ENCODE peak calls at places on chromosomes 5 and 9, in five cellular contexts. Z is HFF-Myc, L is SK-N-SH, R is GM12864, T is body of pancreas. E is an unnamed sample.

GRCh38 chr5:33102551-33102950 is 338.2 kb upstream of the TARS1 start:
- DNase-seq in Z (no peak), L (no peak), R (no peak), T (no peak), E (no peak)

GRCh38 chr5:21154526-21154925 is 1166.5 kb upstream of the CDH18 start:
- DNase-seq in Z (no peak), L (no peak), R (no peak), T (no peak), E (peak)

GRCh38 chr9:134875376-134875775 is 5.2 kb upstream of the FCN2 start:
- DNase-seq in Z (no peak), L (no peak), R (no peak), T (no peak), E (no peak)

GRCh38 chr5:77960863-77961396 is 184.8 kb upstream of the TBCA start:
- DNase-seq in Z (no peak), L (no peak), R (no peak), T (no peak), E (no peak)

GRCh38 chr9:137987244-137988030 is 109.9 kb downstream of the CACNA1B start:
- DNase-seq in Z (no peak), L (no peak), R (no peak), T (no peak), E (no peak)

GRCh38 chr5:168015506-168015905 is 275.9 kb upstream of the WWC1 start:
- DNase-seq in Z (no peak), L (no peak), R (no peak), T (no peak), E (no peak)

GRCh38 chr9:122005597-122005996 is 87.5 kb downstream of the TTLL11 start:
- DNase-seq in Z (no peak), L (peak), R (no peak), T (no peak), E (peak)

GRCh38 chr9:137465000-137465769 is 6.1 kb upstream of the NSMF start:
- DNase-seq in Z (no peak), L (no peak), R (no peak), T (no peak), E (no peak)

GRCh38 chr9:125763373-125763772 is 16.2 kb downstream of the PBX3 start:
- DNase-seq in Z (no peak), L (peak), R (no peak), T (no peak), E (no peak)

GRCh38 chr5:134110382-134110781 is 4.1 kb upstream of the TCF7 start:
- DNase-seq in Z (no peak), L (no peak), R (no peak), T (no peak), E (no peak)

GRCh38 chr9:68585034-68585761 is 44.5 kb upstream of the TMEM252 start:
- DNase-seq in Z (no peak), L (no peak), R (no peak), T (no peak), E (no peak)

GRCh38 chr5:82417776-82418607 is 139.8 kb upstream of the RPS23 start:
- DNase-seq in Z (no peak), L (no peak), R (no peak), T (no peak), E (no peak)

GRCh38 chr5:54186912-54187445 is 123.4 kb downstream of the ARL15 start:
- DNase-seq in Z (no peak), L (no peak), R (no peak), T (peak), E (no peak)

GRCh38 chr5:68456756-68457217 is 241.2 kb downstream of the PIK3R1 start:
- DNase-seq in Z (peak), L (no peak), R (no peak), T (peak), E (peak)

GRCh38 chr5:67015577-67016290 is 180.9 kb downstream of the CD180 start:
- DNase-seq in Z (no peak), L (no peak), R (no peak), T (no peak), E (no peak)

GRCh38 chr5:33810491-33811120 is 81.2 kb downstream of the ADAMTS12 start:
- DNase-seq in Z (no peak), L (no peak), R (no peak), T (peak), E (no peak)

GRCh38 chr5:5025774-5026406 is 114.2 kb upstream of the ADAMTS16 start:
- DNase-seq in Z (no peak), L (peak), R (no peak), T (no peak), E (no peak)

GRCh38 chr9:37410354-37410861 is 12.1 kb upstream of the GRHPR start:
- DNase-seq in Z (no peak), L (no peak), R (no peak), T (no peak), E (no peak)

GRCh38 chr9:37413311-37413710 is 9.2 kb upstream of the GRHPR start:
- DNase-seq in Z (no peak), L (no peak), R (no peak), T (no peak), E (no peak)

GRCh38 chr9:37412431-37413151 is 9.9 kb upstream of the GRHPR start:
- DNase-seq in Z (no peak), L (no peak), R (no peak), T (no peak), E (no peak)

GRCh38 chr9:37408933-37409710 is 13.4 kb upstream of the GRHPR start:
- DNase-seq in Z (no peak), L (no peak), R (peak), T (no peak), E (no peak)

DNA sequence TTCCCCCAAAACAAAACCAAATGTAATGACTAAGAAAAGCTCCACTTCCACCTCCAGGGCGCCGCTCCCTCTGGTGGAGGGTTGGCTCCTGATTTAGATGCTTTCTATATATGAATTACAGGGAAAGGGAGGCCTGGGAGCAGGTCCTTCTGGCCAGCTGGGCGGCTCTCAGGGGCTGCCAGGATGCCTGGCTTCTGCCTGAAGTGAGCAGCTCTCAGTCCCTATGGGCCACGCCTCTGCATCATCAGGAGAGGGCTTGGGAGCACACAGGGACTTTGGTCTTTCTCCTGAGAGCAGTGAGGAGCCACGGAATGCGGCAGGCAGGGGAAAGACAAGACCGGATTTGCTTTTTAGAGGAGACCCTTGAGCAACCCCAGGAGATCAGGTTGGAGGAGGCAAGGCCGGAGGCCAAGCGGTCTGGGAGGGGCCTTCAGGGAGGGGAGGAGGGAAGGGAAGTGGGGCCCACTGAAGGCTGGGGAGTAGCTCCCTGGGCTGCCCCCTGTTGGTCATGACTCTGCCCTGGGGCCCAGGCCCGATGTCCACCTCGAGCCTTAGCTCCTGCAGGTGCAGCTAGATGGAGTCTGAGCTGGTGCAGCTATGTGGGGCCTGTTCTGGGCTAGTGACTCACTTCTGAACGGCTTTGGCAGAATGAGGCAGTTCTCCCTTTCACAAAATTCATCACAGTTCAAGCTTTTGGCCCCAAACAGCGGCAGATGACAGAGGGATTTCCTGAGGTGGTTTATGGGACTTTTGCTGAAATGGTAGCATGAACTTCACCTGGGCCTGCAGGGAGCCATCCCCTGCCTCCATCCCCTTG is 11.3 kb upstream of the GRHPR start:
- DNase-seq in Z (no peak), L (no peak), R (peak), T (no peak), E (no peak)
- TF ChIP-seq CTCF in Z (peak), L (peak), R (peak), T (no peak), E (no peak)

GRCh38 chr9:112332674-112332976 is 794 bp downstream of the PTBP3 start:
- DNase-seq in Z (no peak), L (no peak), R (no peak), T (no peak), E (no peak)
- TF ChIP-seq CTCF in Z (no peak), L (peak), R (no peak), T (no peak), E (no peak)

DNA sequence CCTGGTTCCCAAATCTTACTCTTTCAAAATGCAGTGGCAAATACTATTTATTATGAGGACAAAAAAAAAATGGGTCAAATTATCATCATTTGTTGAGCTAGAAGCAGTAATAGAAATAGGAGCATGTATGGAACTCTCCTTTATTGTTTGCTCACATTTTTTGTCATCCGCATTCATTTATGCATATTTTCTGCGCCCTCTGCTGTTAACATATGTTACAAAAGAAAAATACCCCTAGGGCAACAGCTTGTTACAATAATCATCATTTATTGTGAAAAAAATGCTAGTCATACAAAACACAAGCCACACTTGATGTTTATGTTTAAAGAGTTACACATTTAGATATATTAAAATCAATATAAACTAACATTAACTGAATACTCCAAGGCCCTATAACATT is 328.2 kb downstream of the TUSC1 start:
- DNase-seq in Z (no peak), L (peak), R (no peak), T (no peak), E (no peak)
- TF ChIP-seq CTCF in Z (no peak), L (peak), R (no peak), T (no peak), E (no peak)

DNA sequence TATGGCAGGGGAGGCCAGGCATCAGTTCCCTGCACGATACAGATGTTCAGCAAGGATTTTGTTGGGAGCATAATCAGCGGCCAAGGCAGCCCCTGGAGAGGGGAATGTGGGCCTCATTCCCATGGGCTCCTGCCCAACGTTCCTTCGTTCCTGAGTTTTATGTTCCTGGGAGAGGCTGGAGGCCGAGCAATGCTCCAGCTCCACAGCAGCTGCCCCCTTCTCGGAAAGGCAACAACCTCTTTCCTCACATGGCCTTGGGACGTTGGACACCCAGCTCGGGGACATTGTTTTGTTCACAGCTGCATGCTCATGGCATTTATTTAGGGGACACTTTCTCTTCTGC is 63.8 kb upstream of the COL15A1 start:
- DNase-seq in Z (no peak), L (no peak), R (no peak), T (peak), E (no peak)
- TF ChIP-seq CTCF in Z (no peak), L (no peak), R (no peak), T (no peak), E (no peak)

E was measured in Calu3.